ENCODE peak calls at places on chromosome 14, in five cellular contexts. L is dorsolateral prefrontal cortex, Z is uterus, T is choroid plexus epithelial cell, A is fibroblast of lung. S is an unnamed sample.

GRCh38 chr14:61287196-61287595 is 6.1 kb upstream of the TMEM30B start:
- DNase-seq in Z (no peak), A (no peak), T (no peak), L (no peak), S (no peak)

GRCh38 chr14:24032727-24033418 is 18.9 kb upstream of the CARMIL3 start:
- DNase-seq in Z (no peak), L (no peak), T (peak), A (peak), S (no peak)

GRCh38 chr14:89563503-89563902 is 146.5 kb upstream of the FOXN3 start:
- DNase-seq in A (no peak), T (no peak), Z (no peak), L (no peak), S (no peak)

GRCh38 chr14:61505815-61506809 is 184.7 kb downstream of the PRKCH start:
- DNase-seq in L (no peak), A (peak), T (no peak), Z (no peak), S (no peak)

GRCh38 chr14:60197629-60198318 is 32.6 kb upstream of the DHRS7 start:
- DNase-seq in L (no peak), A (no peak), T (no peak), Z (no peak), S (no peak)

GRCh38 chr14:65107200-65107599 is 4.9 kb upstream of the MAX start:
- DNase-seq in A (no peak), L (no peak), Z (no peak), T (no peak), S (no peak)

GRCh38 chr14:23816371-23816770 is 137.2 kb upstream of the DHRS4 start:
- DNase-seq in A (no peak), Z (no peak), L (no peak), T (no peak), S (no peak)

GRCh38 chr14:66359500-66359899 is 126.7 kb upstream of the CCDC196 start:
- DNase-seq in Z (no peak), A (peak), L (no peak), T (peak), S (peak)

GRCh38 chr14:70698288-70698687 is 56.6 kb downstream of the TTC9 start:
- DNase-seq in A (no peak), Z (no peak), T (peak), L (no peak), S (no peak)

GRCh38 chr14:78947681-78948080 is 777.5 kb downstream of the NRXN3 start:
- DNase-seq in Z (no peak), L (no peak), T (no peak), A (no peak), S (no peak)

GRCh38 chr14:86712727-86713126 is 1182.8 kb downstream of the FLRT2 start:
- DNase-seq in L (no peak), Z (no peak), T (no peak), A (no peak), S (no peak)

GRCh38 chr14:94122438-94122837 is 7.0 kb downstream of the IFI27L2 start:
- DNase-seq in T (no peak), Z (no peak), A (no peak), L (no peak), S (no peak)

GRCh38 chr14:22887990-22888378 is 5.0 kb downstream of the REM2 start:
- DNase-seq in L (no peak), T (no peak), Z (no peak), A (no peak), S (no peak)

GRCh38 chr14:103530390-103530789 is 1.4 kb downstream of the TRMT61A start:
- DNase-seq in A (no peak), T (no peak), L (no peak), Z (peak), S (no peak)

GRCh38 chr14:78240567-78240966 is 70.4 kb downstream of the NRXN3 start:
- DNase-seq in A (no peak), Z (no peak), T (no peak), L (no peak), S (no peak)

GRCh38 chr14:79333198-79333546 is 878.1 kb downstream of the DIO2 start:
- DNase-seq in Z (no peak), T (no peak), L (no peak), A (no peak), S (no peak)

GRCh38 chr14:30214456-30215090 is 286.9 kb upstream of the PRKD1 start:
- DNase-seq in T (peak), L (no peak), A (peak), Z (no peak), S (peak)

GRCh38 chr14:52076334-52076733 is 7.5 kb upstream of the NID2 start:
- DNase-seq in Z (no peak), L (no peak), A (peak), T (no peak), S (no peak)

GRCh38 chr14:87152701-87153100 is 840.3 kb downstream of the GALC start:
- DNase-seq in L (no peak), A (no peak), Z (no peak), T (no peak), S (no peak)

GRCh38 chr14:52313903-52314481 is at the start of gene PTGER2:
- DNase-seq in T (peak), Z (peak), L (peak), A (peak), S (peak)

GRCh38 chr14:93105362-93105761 is 10.4 kb downstream of the ITPK1 start:
- DNase-seq in A (peak), L (no peak), T (peak), Z (no peak), S (no peak)

GRCh38 chr14:90760591-90761316 is 55.5 kb downstream of the TTC7B start:
- DNase-seq in A (peak), L (no peak), T (peak), Z (no peak), S (no peak)

GRCh38 chr14:83419420-83419819 is 1885.8 kb upstream of the SEL1L start:
- DNase-seq in Z (no peak), T (no peak), L (no peak), A (no peak), S (no peak)

GRCh38 chr14:106840258-106840657 is 1313.9 kb downstream of the TMEM121 start:
- DNase-seq in Z (no peak), A (no peak), L (no peak), T (no peak), S (no peak)

GRCh38 chr14:61321385-61322010 is at the start of gene PRKCH:
- DNase-seq in T (peak), Z (peak), L (no peak), A (peak), S (peak)

GRCh38 chr14:91261115-91261514 is 16.6 kb upstream of the GPR68 start:
- DNase-seq in L (no peak), Z (no peak), T (no peak), A (no peak), S (no peak)

GRCh38 chr14:68956728-68957127 is 22.4 kb downstream of the ACTN1 start:
- DNase-seq in Z (no peak), L (no peak), T (peak), A (no peak), S (no peak)

GRCh38 chr14:66530526-66530925 is 22.6 kb downstream of the GPHN start:
- DNase-seq in L (no peak), T (no peak), Z (no peak), A (no peak), S (no peak)

GRCh38 chr14:102928412-102929348 is 6.2 kb downstream of the AMN start:
- DNase-seq in A (peak), L (no peak), T (peak), Z (peak), S (peak)

GRCh38 chr14:55142466-55142865 is 13.4 kb downstream of the LGALS3 start:
- DNase-seq in Z (no peak), A (no peak), L (no peak), T (no peak), S (no peak)

GRCh38 chr14:84225243-84225642 is 1304.7 kb upstream of the FLRT2 start:
- DNase-seq in T (peak), A (peak), L (no peak), Z (no peak), S (no peak)

GRCh38 chr14:44657688-44658388 is 150.8 kb upstream of the FSCB start:
- DNase-seq in L (no peak), A (peak), T (peak), Z (no peak), S (no peak)
- TF ChIP-seq CTCF in L (peak), A (peak), T (no peak), Z (no peak), S (peak)

GRCh38 chr14:21255385-21256101 is 13.7 kb downstream of the HNRNPC start:
- DNase-seq in T (no peak), Z (no peak), A (no peak), L (no peak), S (no peak)

GRCh38 chr14:21248338-21248737 is 20.9 kb downstream of the HNRNPC start:
- DNase-seq in T (no peak), A (no peak), Z (no peak), L (no peak), S (no peak)

GRCh38 chr14:21251215-21251614 is 18.0 kb downstream of the HNRNPC start:
- DNase-seq in A (no peak), L (no peak), Z (no peak), T (no peak), S (no peak)

GRCh38 chr14:21248739-21249411 is 20.4 kb downstream of the HNRNPC start:
- DNase-seq in A (no peak), T (no peak), L (no peak), Z (no peak), S (no peak)

DNA sequence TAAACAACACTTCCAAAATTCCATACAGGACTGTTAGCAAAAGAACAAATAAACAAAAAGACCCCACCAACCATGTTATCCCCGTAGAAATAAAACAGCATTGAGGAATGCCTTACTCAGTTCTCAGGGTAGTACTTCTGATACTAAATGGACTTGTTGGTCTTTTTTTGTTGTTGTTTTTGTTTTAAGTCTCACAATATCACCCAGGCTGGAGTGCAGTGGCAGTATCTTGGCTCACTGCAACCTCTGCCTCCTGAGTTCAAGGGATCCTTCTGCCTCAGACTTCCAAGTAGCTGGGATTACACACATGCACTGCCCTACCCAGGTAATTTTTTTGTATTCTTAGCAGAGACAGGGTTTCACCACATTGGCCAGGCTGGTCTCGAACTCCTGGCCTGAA is 17.1 kb downstream of the HNRNPC start:
- DNase-seq in Z (no peak), L (no peak), T (no peak), A (no peak), S (no peak)
- TF ChIP-seq CTCF in Z (no peak), L (no peak), T (no peak), A (no peak), S (no peak)

GRCh38 chr14:73718742-73719251 is 4.6 kb upstream of the PNMA1 start:
- DNase-seq in A (no peak), Z (peak), L (no peak), T (no peak), S (peak)
- TF ChIP-seq CTCF in A (no peak), Z (no peak), L (no peak), T (no peak), S (no peak)

DNA sequence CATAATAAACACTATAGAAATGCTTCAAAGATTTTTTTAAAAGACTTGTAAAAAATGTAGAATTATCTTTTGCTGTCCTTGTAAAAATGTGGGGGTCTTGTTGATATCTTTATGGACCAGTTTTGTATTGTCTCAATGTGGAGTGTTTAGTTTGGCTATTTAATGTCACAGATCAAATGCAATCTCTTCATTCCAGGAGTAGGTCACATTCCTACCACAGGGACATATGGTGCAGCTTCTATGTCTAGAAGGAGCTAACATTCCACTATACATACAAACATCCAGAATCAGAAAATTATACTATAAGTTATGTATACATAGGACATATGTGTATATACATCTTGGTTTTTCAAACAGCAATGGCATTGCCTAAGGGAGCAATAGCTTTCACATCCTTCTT is 345.7 kb downstream of the BMP4 start:
- DNase-seq in A (no peak), T (no peak), Z (no peak), L (no peak), S (no peak)
- TF ChIP-seq CTCF in A (peak), T (no peak), Z (no peak), L (no peak), S (peak)

GRCh38 chr14:88321692-88322504 is 1.2 kb downstream of the KCNK10 start:
- DNase-seq in Z (no peak), A (no peak), L (no peak), T (no peak), S (no peak)
- TF ChIP-seq CTCF in Z (no peak), A (no peak), L (no peak), T (no peak), S (no peak)

GRCh38 chr14:96263347-96264199 is 7.6 kb downstream of the BDKRB1 start:
- DNase-seq in L (no peak), Z (no peak), T (no peak), A (peak), S (no peak)
- TF ChIP-seq CTCF in L (no peak), Z (no peak), T (no peak), A (no peak), S (no peak)

DNA sequence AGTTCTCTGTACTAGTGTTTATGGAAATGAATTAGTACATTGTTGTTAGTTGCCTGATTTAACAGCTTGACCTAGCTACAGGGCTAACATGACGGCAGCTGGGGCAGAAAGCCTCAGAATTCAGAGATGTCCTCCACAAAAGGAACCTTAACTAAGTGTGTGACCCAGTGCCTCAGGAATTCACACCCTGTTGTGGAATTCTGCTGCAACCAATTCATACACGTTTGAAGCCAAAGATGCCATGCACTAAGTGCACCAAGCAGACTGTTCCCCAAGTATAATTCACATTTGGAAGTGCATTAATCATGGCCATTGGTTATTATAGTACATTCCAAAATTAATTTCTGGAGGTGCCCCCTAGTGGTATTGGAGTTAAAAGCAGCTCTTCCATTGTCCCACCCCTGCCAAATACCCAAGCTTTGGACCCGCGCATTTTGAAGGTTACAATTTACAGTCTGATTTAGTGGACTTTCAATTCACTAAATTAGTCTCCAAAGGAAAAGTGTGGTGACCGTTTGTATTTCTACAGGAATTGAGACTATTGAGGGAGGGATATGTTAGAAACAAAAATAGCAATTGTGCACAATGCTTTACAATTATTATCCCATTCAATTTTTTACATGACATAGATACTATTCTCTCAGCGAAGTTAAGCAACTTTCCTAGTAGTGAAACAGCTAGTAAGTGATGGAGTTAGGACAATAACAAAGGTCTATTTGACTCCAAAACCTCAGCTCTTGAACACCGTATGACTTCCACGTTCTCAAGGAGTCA is 85.9 kb downstream of the PAX9 start:
- DNase-seq in Z (no peak), T (peak), L (no peak), A (no peak), S (no peak)
- TF ChIP-seq CTCF in Z (no peak), T (peak), L (peak), A (peak), S (peak)

DNA sequence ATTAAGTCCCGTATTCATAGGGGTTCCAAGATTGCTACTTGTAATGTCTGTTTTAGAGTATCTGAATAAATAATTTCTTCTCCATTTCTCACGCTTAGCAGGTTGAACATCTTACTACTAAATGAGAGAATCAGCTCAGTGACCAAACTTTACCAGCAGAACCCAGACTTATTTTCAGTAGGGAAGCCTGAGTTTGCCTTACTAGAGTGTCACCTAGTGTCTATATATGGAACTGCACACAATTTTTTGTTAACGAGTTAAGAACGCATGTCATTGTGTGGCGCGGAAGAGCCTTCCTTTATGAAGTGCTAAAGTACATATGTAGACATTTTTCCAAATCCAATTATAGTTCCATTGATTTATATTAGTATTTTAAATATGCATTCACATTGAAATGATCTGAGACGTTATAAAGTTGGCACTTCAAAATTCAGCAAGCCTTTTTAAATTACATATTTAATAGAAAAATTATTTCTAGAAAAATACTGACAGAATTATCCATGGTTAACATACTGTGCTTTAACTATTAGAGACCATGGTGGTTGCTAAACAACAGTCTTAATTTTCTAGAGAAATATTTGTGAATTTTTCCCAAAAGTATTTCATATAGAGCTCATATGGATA is 88.3 kb downstream of the RPS29 start:
- DNase-seq in A (peak), L (no peak), T (peak), Z (no peak), S (no peak)
- TF ChIP-seq CTCF in A (peak), L (peak), T (peak), Z (peak), S (peak)

GRCh38 chr14:100106260-100106659 is 41.0 kb downstream of the EVL start:
- DNase-seq in L (no peak), A (no peak), Z (no peak), T (no peak), S (no peak)
- TF ChIP-seq CTCF in L (no peak), A (no peak), Z (no peak), T (no peak), S (no peak)

S was measured in neural crest cell.